ENCODE peak calls at places on chromosome X, in six cellular contexts. Z, I, R, J, B and F are unnamed samples. For H3K4me1, the result is how much of the 10 kb centered on the place peaks cover.

GRCh38 chrX:110087485-110088356 is 84.8 kb downstream of the TMEM164 start:
- DNase-seq in Z (peak), I (peak), R (peak), J (no peak), B (no peak), F (no peak)

GRCh38 chrX:1679238-1679637 is 64.4 kb downstream of the ASMT start:
- DNase-seq in Z (no peak), I (no peak), R (no peak), J (peak), B (no peak), F (no peak)

GRCh38 chrX:119512145-119512800 is 44.0 kb downstream of the SLC25A5 start:
- DNase-seq in Z (peak), I (peak), R (peak), J (no peak), B (peak), F (peak)

GRCh38 chrX:54818221-54818620 is 10.7 kb downstream of the MAGED2 start:
- DNase-seq in Z (no peak), I (no peak), R (no peak), J (no peak), B (no peak), F (peak)

GRCh38 chrX:129930941-129931410 is 25.0 kb downstream of the UTP14A start:
- DNase-seq in Z (no peak), I (peak), R (peak), J (no peak), B (no peak), F (no peak)

GRCh38 chrX:13283968-13284914 is 35.6 kb downstream of the ATXN3L start:
- DNase-seq in Z (no peak), I (peak), R (peak), J (no peak), B (no peak), F (no peak)

GRCh38 chrX:128518508-128518907 is 466.3 kb upstream of the ACTRT1 start:
- DNase-seq in Z (no peak), I (no peak), R (no peak), J (no peak), B (no peak), F (no peak)

GRCh38 chrX:87583679-87584078 is 66.1 kb downstream of the KLHL4 start:
- DNase-seq in Z (no peak), I (peak), R (no peak), J (no peak), B (peak), F (no peak)

GRCh38 chrX:129717902-129718301 is 20.9 kb upstream of the XPNPEP2 start:
- DNase-seq in Z (peak), I (peak), R (peak), J (no peak), B (no peak), F (no peak)

GRCh38 chrX:53279296-53280237 is 1.8 kb downstream of the IQSEC2 start:
- DNase-seq in Z (no peak), I (no peak), R (no peak), J (no peak), B (no peak), F (no peak)

GRCh38 chrX:103538728-103539127 is 19.4 kb upstream of the RAB40A start:
- DNase-seq in Z (no peak), I (peak), R (no peak), J (no peak), B (no peak), F (no peak)

GRCh38 chrX:104195489-104196084 is 29.3 kb downstream of the FAM199X start:
- DNase-seq in Z (no peak), I (peak), R (no peak), J (no peak), B (no peak), F (no peak)

GRCh38 chrX:39431893-39432292 is 630.6 kb downstream of the MID1IP1 start:
- DNase-seq in Z (no peak), I (no peak), R (no peak), J (no peak), B (no peak), F (no peak)

GRCh38 chrX:120429776-120430535 is 39.1 kb downstream of the LAMP2 start:
- DNase-seq in Z (no peak), I (no peak), R (no peak), J (no peak), B (no peak), F (no peak)

GRCh38 chrX:140712413-140713173 is 3.0 kb downstream of the LINC00632 start:
- DNase-seq in Z (peak), I (peak), R (peak), J (no peak), B (peak), F (peak)

GRCh38 chrX:71215335-71215912 is 7.6 kb upstream of the GJB1 start:
- DNase-seq in Z (no peak), I (no peak), R (no peak), J (no peak), B (peak), F (no peak)

GRCh38 chrX:118520206-118520857 is 24.7 kb downstream of the DOCK11 start:
- DNase-seq in Z (no peak), I (peak), R (peak), J (no peak), B (no peak), F (no peak)

GRCh38 chrX:45771560-45772340 is 571.1 kb upstream of the DIPK2B start:
- DNase-seq in Z (peak), I (peak), R (peak), J (peak), B (no peak), F (no peak)

GRCh38 chrX:24229967-24230366 is 80.4 kb downstream of the ZFX start:
- DNase-seq in Z (no peak), I (peak), R (peak), J (no peak), B (peak), F (no peak)

GRCh38 chrX:112760697-112761096 is 79.9 kb downstream of the AMOT start:
- DNase-seq in Z (no peak), I (peak), R (peak), J (no peak), B (no peak), F (no peak)

GRCh38 chrX:137999542-137999941 is 433.6 kb downstream of the ZIC3 start:
- DNase-seq in Z (no peak), I (no peak), R (no peak), J (no peak), B (no peak), F (no peak)

GRCh38 chrX:97490656-97491055 is 606.9 kb downstream of the RPA4 start:
- DNase-seq in Z (no peak), I (no peak), R (no peak), J (no peak), B (no peak), F (no peak)

GRCh38 chrX:47749185-47749967 is 87.3 kb upstream of the ZNF81 start:
- DNase-seq in Z (no peak), I (peak), R (peak), J (no peak), B (no peak), F (no peak)

GRCh38 chrX:3771756-3772155 is 58.3 kb upstream of the PRKX start:
- DNase-seq in Z (no peak), I (no peak), R (no peak), J (no peak), B (no peak), F (no peak)

GRCh38 chrX:46165411-46165810 is 379.8 kb downstream of the ZNF674 start:
- DNase-seq in Z (no peak), I (peak), R (peak), J (no peak), B (no peak), F (no peak)

GRCh38 chrX:25015486-25016360 is at the start of gene ARX:
- DNase-seq in Z (peak), I (peak), R (peak), J (no peak), B (peak), F (no peak)

GRCh38 chrX:48958635-48959094 is 1.3 kb upstream of the OTUD5 start:
- DNase-seq in Z (peak), I (peak), R (peak), J (no peak), B (peak), F (peak)

GRCh38 chrX:360496-361150 is 26.1 kb downstream of the PPP2R3B start:
- DNase-seq in Z (no peak), I (no peak), R (no peak), J (no peak), B (no peak), F (no peak)

GRCh38 chrX:36407886-36408285 is 488.4 kb downstream of the CFAP47 start:
- DNase-seq in Z (no peak), I (no peak), R (no peak), J (no peak), B (no peak), F (no peak)

GRCh38 chrX:39477438-39478120 is 620.2 kb downstream of the BCOR start:
- DNase-seq in Z (no peak), I (peak), R (peak), J (no peak), B (peak), F (peak)

GRCh38 chrX:40278340-40279090 is 180.8 kb upstream of the BCOR start:
- DNase-seq in Z (no peak), I (no peak), R (peak), J (peak), B (no peak), F (no peak)

GRCh38 chrX:44043496-44043895 is 70.3 kb upstream of the NDP start:
- DNase-seq in Z (no peak), I (no peak), R (peak), J (no peak), B (no peak), F (no peak)

GRCh38 chrX:138858438-138858837 is 146.9 kb upstream of the FGF13 start:
- DNase-seq in Z (no peak), I (peak), R (peak), J (no peak), B (no peak), F (no peak)

GRCh38 chrX:9310596-9310995 is 154.3 kb upstream of the TBL1X start:
- DNase-seq in Z (no peak), I (peak), R (peak), J (no peak), B (no peak), F (no peak)

GRCh38 chrX:47458528-47458927 is 24.5 kb downstream of the ZNF41 start:
- DNase-seq in Z (no peak), I (no peak), R (no peak), J (peak), B (no peak), F (no peak)

GRCh38 chrX:3044671-3045070 is 3.4 kb downstream of the ARSF start:
- DNase-seq in Z (no peak), I (no peak), R (no peak), J (no peak), B (no peak), F (no peak)

GRCh38 chrX:154484255-154485149 is 1.9 kb downstream of the UBL4A start:
- DNase-seq in Z (no peak), I (no peak), R (no peak), J (no peak), B (no peak), F (no peak)
- H3K4me1 ChIP-seq in Z (under half), I (under half), R (under half), J (under half), B (under half), F (under half)

GRCh38 chrX:132651411-132652086 is 162.7 kb upstream of the MBNL3 start:
- DNase-seq in Z (no peak), I (no peak), R (peak), J (no peak), B (no peak), F (no peak)
- TF ChIP-seq CTCF in Z (no peak), I (no peak), R (no peak), J (no peak), B (no peak), F (peak)

DNA sequence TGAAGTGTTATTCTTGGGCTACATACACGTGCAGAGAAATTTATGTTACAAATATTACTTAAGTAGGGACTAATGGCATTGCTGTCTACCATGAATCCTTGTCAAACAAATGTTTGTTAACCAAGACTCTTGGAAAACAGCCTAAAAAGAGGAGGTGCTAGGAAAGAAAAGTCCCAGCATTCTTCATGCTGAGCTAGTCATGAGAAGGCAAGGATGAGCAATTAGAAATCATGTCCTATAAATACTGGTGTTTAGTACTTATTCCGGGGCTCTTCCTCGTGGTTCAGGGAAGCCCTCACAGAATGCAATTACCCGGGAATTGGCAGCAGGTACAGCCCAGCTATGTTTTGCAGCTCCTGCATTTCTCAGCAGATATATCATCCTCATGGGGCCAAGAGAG is 378.1 kb upstream of the FTHL17 start:
- DNase-seq in Z (no peak), I (peak), R (peak), J (no peak), B (no peak), F (no peak)
- H3K4me1 ChIP-seq in Z (under half), I (under half), R (under half), J (under half), B (under half), F (under half)

DNA sequence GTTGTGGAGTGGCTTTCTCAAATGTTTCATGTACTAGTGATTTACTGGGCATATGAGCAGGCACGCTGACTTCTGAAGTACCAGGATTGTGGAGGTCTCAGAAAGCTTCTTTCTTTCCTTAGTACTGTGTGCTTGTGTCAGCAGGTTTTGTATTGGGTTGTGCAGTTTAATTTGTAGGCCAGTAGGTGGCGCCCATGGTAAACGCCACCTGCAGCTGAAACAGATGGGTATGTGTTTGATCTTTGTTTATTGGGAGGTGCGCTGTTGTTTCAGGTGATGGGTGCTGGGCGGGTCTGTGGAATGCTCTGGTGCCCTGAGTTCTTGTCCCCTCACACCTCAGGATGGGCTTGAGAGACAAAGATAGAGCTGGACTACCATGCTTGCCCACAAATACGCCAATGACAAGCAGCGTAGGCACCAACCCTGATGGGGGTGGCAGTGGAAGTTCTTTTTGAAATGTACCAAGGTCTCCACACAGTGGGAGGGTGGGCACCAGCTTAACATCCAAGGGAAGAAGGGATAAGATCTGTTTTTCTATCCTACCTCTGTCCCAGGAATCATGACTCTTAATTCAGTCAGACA is 141.5 kb downstream of the RPS6KA6 start:
- DNase-seq in Z (no peak), I (peak), R (no peak), J (no peak), B (peak), F (no peak)
- TF ChIP-seq CTCF in Z (peak), I (peak), R (peak), J (no peak), B (peak), F (peak)